ENCODE peak calls at places on chromosomes 6 and 20, in seven cellular contexts. F is NCI-H1092 treated with DMSO at 0.1 percent for 48 hours; C is CD8-positive, alpha-beta T cell; G is heart left ventricle; R is activated CD4-positive, alpha-beta T cell treated with anti-CD3 and anti-CD28 coated beads for 24 hours; S is Right ventricle myocardium inferior; Z is stimulated activated CD4-positive, alpha-beta T cell treated with anti-CD3 and anti-CD28 coated beads, Interleukin-1b, Interleukin-23, amount 100 ng/mL, for 24 hours. U is an unnamed sample.

GRCh38 chr20:8218861-8219260 is 86.8 kb downstream of the PLCB1 start:
- DNase-seq in F (no peak), C (no peak), G (no peak), R (no peak), S (no peak), Z (no peak), U (no peak)

GRCh38 chr20:2379511-2380229 is 1.0 kb upstream of the TGM6 start:
- DNase-seq in F (no peak), C (peak; percentile 24), G (no peak), R (no peak), S (no peak), Z (no peak), U (no peak)

GRCh38 chr6:100346203-100346602 is 118.5 kb downstream of the SIM1 start:
- DNase-seq in F (no peak), C (no peak), G (no peak), R (no peak), S (no peak), Z (no peak), U (no peak)

GRCh38 chr6:93419304-93420162 is at the start of gene EPHA7:
- DNase-seq in F (peak; percentile 95), C (peak; percentile 29), G (peak; percentile 94), R (no peak), S (peak; percentile 89), Z (no peak), U (peak; percentile 23)

GRCh38 chr6:44045672-44046015 is 81.6 kb downstream of the MRPL14 start:
- DNase-seq in F (no peak), C (no peak), G (peak; percentile 80), R (no peak), S (peak; percentile 70), Z (no peak), U (no peak)

GRCh38 chr6:160520043-160520904 is 143.8 kb downstream of the LPA start:
- DNase-seq in F (peak; percentile 90), C (peak; percentile 71), G (peak; percentile 87), R (peak; percentile 12), S (peak; percentile 82), Z (peak; percentile 68), U (peak; percentile 40)

GRCh38 chr6:110357696-110358535 is at the start of gene METTL24:
- DNase-seq in F (no peak), C (peak; percentile 21), G (no peak), R (no peak), S (no peak), Z (no peak), U (no peak)

GRCh38 chr6:14046476-14047068 is 71.0 kb upstream of the CD83 start:
- DNase-seq in F (peak; percentile 3), C (peak; percentile 25), G (no peak), R (peak; percentile 35), S (no peak), Z (no peak), U (peak; percentile 43)

GRCh38 chr6:136784271-136784664 is 8.0 kb downstream of the MAP3K5 start:
- DNase-seq in F (no peak), C (no peak), G (no peak), R (no peak), S (no peak), Z (no peak), U (no peak)

GRCh38 chr20:33301192-33301930 is 18.3 kb downstream of the BPIFB1 start:
- DNase-seq in F (no peak), C (no peak), G (no peak), R (no peak), S (no peak), Z (no peak), U (no peak)